ENCODE peak calls at places on chromosome 19, in ten cellular contexts. N is CD8-positive, alpha-beta T cell; Q is lower leg skin; V is GM12891; G is NCI-H2081 treated with DMSO at 0.1 percent for 48 hours; A is SK-N-DZ; U is DMS153; Y is stimulated activated CD4-positive, alpha-beta T cell treated with anti-CD3 and anti-CD28 coated beads, Interleukin-2, amount 100 ng/mL, for 48 hours; T is HT1080; C is fibroblast of mammary gland. E is an unnamed sample.

GRCh38 chr19:1445185-1445931 is 4.6 kb upstream of the APC2 start:
- DNase-seq in N (peak), Q (peak), V (peak), G (peak), A (peak), U (no peak), Y (peak), T (peak), C (peak), E (peak)

GRCh38 chr19:16586477-16586871 is 14.3 kb upstream of the SLC35E1 start:
- DNase-seq in N (no peak), Q (no peak), V (no peak), G (no peak), A (no peak), U (no peak), Y (no peak), T (no peak), C (no peak), E (no peak)

GRCh38 chr19:41939861-41940442 is 11.7 kb upstream of the ERFL start:
- DNase-seq in N (no peak), Q (no peak), V (peak), G (no peak), A (peak), U (no peak), Y (no peak), T (peak), C (no peak), E (no peak)

GRCh38 chr19:6062274-6062673 is 48.0 kb downstream of the RFX2 start:
- DNase-seq in N (peak), Q (peak), V (no peak), G (no peak), A (no peak), U (no peak), Y (no peak), T (peak), C (peak), E (no peak)

GRCh38 chr19:8423821-8424223 is 10.7 kb downstream of the MARCHF2 start:
- DNase-seq in N (no peak), Q (peak), V (no peak), G (no peak), A (peak), U (peak), Y (no peak), T (peak), C (peak), E (no peak)

GRCh38 chr19:512548-513365 is 5.5 kb downstream of the TPGS1 start:
- DNase-seq in N (no peak), Q (no peak), V (no peak), G (no peak), A (peak), U (peak), Y (no peak), T (no peak), C (no peak), E (no peak)

GRCh38 chr19:5703819-5704818 is 14.0 kb downstream of the RPL36 start:
- DNase-seq in N (no peak), Q (peak), V (peak), G (no peak), A (no peak), U (no peak), Y (no peak), T (no peak), C (no peak), E (no peak)

GRCh38 chr19:8335343-8336071 is 7.6 kb downstream of the KANK3 start:
- DNase-seq in N (no peak), Q (no peak), V (no peak), G (no peak), A (no peak), U (no peak), Y (no peak), T (no peak), C (no peak), E (no peak)

GRCh38 chr19:58338825-58339558 is 12.2 kb downstream of the ZSCAN22 start:
- DNase-seq in N (no peak), Q (no peak), V (no peak), G (no peak), A (no peak), U (no peak), Y (no peak), T (peak), C (peak), E (no peak)

GRCh38 chr19:41430907-41431306 is 3.7 kb upstream of the B3GNT8 start:
- DNase-seq in N (no peak), Q (no peak), V (no peak), G (no peak), A (no peak), U (no peak), Y (no peak), T (peak), C (no peak), E (no peak)

GRCh38 chr19:50640368-50640767 is 687 bp upstream of the SYT3 start:
- DNase-seq in N (no peak), Q (no peak), V (no peak), G (no peak), A (no peak), U (no peak), Y (no peak), T (no peak), C (no peak), E (no peak)

GRCh38 chr19:10005632-10006334 is 4.5 kb downstream of the COL5A3 start:
- DNase-seq in N (no peak), Q (no peak), V (no peak), G (no peak), A (no peak), U (no peak), Y (no peak), T (no peak), C (no peak), E (no peak)

E was measured in GM19239.